ENCODE peak calls at places on chromosomes 5 and 9, in eight cellular contexts. Z is lung microvascular endothelial cell, R is BE2C, Y is stomach, I is M059J, B is GM23338, K is Kasumi-1, V is AG09309. U is an unnamed sample.

GRCh38 chr5:126503602-126504104 is 80.4 kb downstream of the GRAMD2B start:
- DNase-seq in B (no peak), K (no peak), V (no peak), Y (no peak), I (no peak), R (no peak), Z (peak; percentile 68), U (no peak)

GRCh38 chr9:102354041-102354440 is 615.6 kb upstream of the GRIN3A start:
- DNase-seq in I (no peak), Z (no peak), V (no peak), Y (no peak), B (no peak), R (no peak), K (no peak), U (no peak)

GRCh38 chr5:95284512-95285405 is at the start of gene MCTP1:
- DNase-seq in B (peak; percentile 67), Y (peak; percentile 32), R (peak; percentile 24), K (peak; percentile 14), Z (peak; percentile 27), V (no peak), I (peak; percentile 31), U (no peak)

GRCh38 chr5:129171194-129171944 is 76.8 kb downstream of the ISOC1 start:
- DNase-seq in Z (no peak), I (no peak), K (no peak), R (no peak), Y (no peak), V (no peak), B (peak; percentile 10), U (no peak)

GRCh38 chr5:73544429-73545402 is 20.7 kb downstream of the ANKRA2 start:
- DNase-seq in Y (peak; percentile 89), B (no peak), R (no peak), Z (peak; percentile 86), K (no peak), V (no peak), I (no peak), U (no peak)

GRCh38 chr9:116644099-116644688 is 42.9 kb upstream of the TRIM32 start:
- DNase-seq in Y (no peak), R (no peak), V (no peak), K (no peak), B (no peak), I (peak; percentile 21), Z (no peak), U (no peak)

GRCh38 chr5:81802020-81802419 is 51.1 kb upstream of the SSBP2 start:
- DNase-seq in I (no peak), B (no peak), K (no peak), V (no peak), Z (no peak), R (no peak), Y (no peak), U (no peak)

GRCh38 chr9:131709741-131710499 is 30.0 kb downstream of the RAPGEF1 start:
- DNase-seq in Z (peak; percentile 89), V (peak; percentile 27), Y (no peak), I (peak; percentile 56), B (peak; percentile 35), R (no peak), K (no peak), U (no peak)

GRCh38 chr5:110063640-110064592 is 374.2 kb downstream of the MAN2A1 start:
- DNase-seq in I (no peak), V (no peak), R (no peak), B (no peak), Z (no peak), K (no peak), Y (no peak), U (no peak)

GRCh38 chr5:55601209-55601618 is 66.5 kb upstream of the PLPP1 start:
- DNase-seq in Z (peak; percentile 83), Y (peak; percentile 72), B (no peak), I (peak; percentile 98), V (no peak), K (no peak), R (no peak), U (no peak)

GRCh38 chr9:137167752-137168574 is 1.9 kb downstream of the LRRC26 start:
- DNase-seq in Y (peak; percentile 76), K (no peak), V (no peak), I (no peak), Z (no peak), R (no peak), B (peak; percentile 64), U (peak; percentile 75)

GRCh38 chr9:128153117-128153946 is 4.1 kb downstream of the LCN2 start:
- DNase-seq in B (no peak), Y (no peak), Z (no peak), K (no peak), R (peak; percentile 12), V (no peak), I (no peak), U (no peak)

GRCh38 chr9:128249914-128250838 is 25.6 kb downstream of the GOLGA2 start:
- DNase-seq in K (no peak), I (no peak), R (peak; percentile 94), Y (peak; percentile 99), Z (peak; percentile 85), B (peak; percentile 90), V (no peak), U (peak; percentile 88)

GRCh38 chr9:78973906-78974305 is 597.9 kb upstream of the TLE4 start:
- DNase-seq in B (peak; percentile 16), Y (no peak), V (peak; percentile 41), I (peak; percentile 98), K (no peak), R (no peak), Z (no peak), U (no peak)

GRCh38 chr9:115770521-115770920 is 383.1 kb upstream of the PAPPA start:
- DNase-seq in Z (no peak), B (no peak), I (peak; percentile 56), K (no peak), V (no peak), R (no peak), Y (no peak), U (no peak)

GRCh38 chr9:128683340-128684064 is 5.5 kb upstream of the SET start:
- DNase-seq in Y (peak; percentile 72), R (peak; percentile 39), B (peak; percentile 97), V (no peak), I (peak; percentile 34), K (peak; percentile 58), Z (peak; percentile 42), U (no peak)

GRCh38 chr9:109794361-109795012 is 14.5 kb downstream of the PALM2AKAP2 start:
- DNase-seq in I (no peak), R (no peak), V (no peak), Z (no peak), K (no peak), Y (no peak), B (no peak), U (no peak)

GRCh38 chr5:179123491-179124328 is 63.5 kb downstream of the ZNF354C start:
- DNase-seq in I (no peak), Y (peak; percentile 14), B (no peak), K (no peak), Z (no peak), V (no peak), R (no peak), U (no peak)

GRCh38 chr5:154712518-154713437 is 42.4 kb upstream of the LARP1 start:
- DNase-seq in V (no peak), Y (peak; percentile 88), Z (peak; percentile 27), I (no peak), R (no peak), K (no peak), B (peak; percentile 98), U (no peak)

GRCh38 chr9:129008986-129009583 is 19.0 kb downstream of the SH3GLB2 start:
- DNase-seq in I (no peak), Z (no peak), V (no peak), R (no peak), Y (no peak), K (no peak), B (no peak), U (no peak)

GRCh38 chr5:41408676-41409443 is 101.5 kb downstream of the PLCXD3 start:
- DNase-seq in V (no peak), K (no peak), Z (peak; percentile 22), B (no peak), I (peak; percentile 58), Y (no peak), R (no peak), U (no peak)

GRCh38 chr9:134286513-134287245 is 39.6 kb upstream of the RXRA start:
- DNase-seq in B (no peak), Y (peak; percentile 48), R (no peak), I (peak; percentile 25), K (no peak), V (no peak), Z (no peak), U (no peak)

GRCh38 chr5:177301503-177302165 is 1.9 kb downstream of the RAB24 start:
- DNase-seq in I (peak; percentile 48), R (no peak), Y (peak; percentile 67), Z (no peak), V (no peak), K (no peak), B (no peak), U (no peak)

GRCh38 chr5:139854029-139854605 is 58.5 kb downstream of the PSD2 start:
- DNase-seq in Z (no peak), B (no peak), K (no peak), V (no peak), I (no peak), Y (no peak), R (no peak), U (no peak)

GRCh38 chr9:23829580-23830458 is 3.8 kb upstream of the ELAVL2 start:
- DNase-seq in V (no peak), B (peak; percentile 75), Y (no peak), I (peak; percentile 55), Z (peak; percentile 28), R (no peak), K (peak; percentile 23), U (no peak)

GRCh38 chr9:35566417-35566816 is 38.6 kb upstream of the TESK1 start:
- DNase-seq in Z (no peak), R (no peak), I (peak; percentile 30), Y (no peak), V (peak; percentile 23), B (no peak), K (peak; percentile 14), U (no peak)

GRCh38 chr5:127363403-127363802 is 72.8 kb downstream of the MEGF10 start:
- DNase-seq in Y (no peak), Z (no peak), B (no peak), V (no peak), R (no peak), K (no peak), I (no peak), U (no peak)

GRCh38 chr5:59037041-59037440 is 454.2 kb downstream of the RAB3C start:
- DNase-seq in Y (no peak), Z (no peak), B (no peak), V (no peak), I (no peak), K (no peak), R (no peak), U (no peak)

GRCh38 chr9:12923472-12924009 is 148.7 kb downstream of the LURAP1L start:
- DNase-seq in K (no peak), V (peak; percentile 84), Y (no peak), I (peak; percentile 59), R (no peak), Z (no peak), B (no peak), U (no peak)

GRCh38 chr5:11904270-11904906 is at the start of gene CTNND2:
- DNase-seq in R (peak; percentile 64), I (peak; percentile 46), B (peak; percentile 94), Y (no peak), V (no peak), K (no peak), Z (peak; percentile 0), U (no peak)

GRCh38 chr9:132575005-132575609 is 7.3 kb upstream of the BARHL1 start:
- DNase-seq in V (peak; percentile 8), Y (peak; percentile 70), K (peak; percentile 63), B (peak; percentile 94), R (peak; percentile 92), Z (peak; percentile 74), I (peak; percentile 63), U (peak; percentile 20)

GRCh38 chr9:589723-590122 is 251.8 kb upstream of the DMRT1 start:
- DNase-seq in I (peak; percentile 41), V (peak; percentile 8), B (peak; percentile 36), Y (no peak), R (no peak), Z (peak; percentile 5), K (peak; percentile 3), U (peak; percentile 30)

GRCh38 chr9:128027166-128027539 is 40.0 kb downstream of the NAIF1 start:
- DNase-seq in K (peak; percentile 55), I (no peak), Y (no peak), R (no peak), V (no peak), B (no peak), Z (peak; percentile 63), U (no peak)

GRCh38 chr5:36153727-36154126 is 1.8 kb downstream of the SKP2 start:
- DNase-seq in Z (no peak), B (no peak), V (no peak), I (no peak), K (no peak), R (no peak), Y (no peak), U (no peak)